ENCODE peak calls at places on chromosomes 5 and 9, in ten cellular contexts. Q is LNCaP clone FGC, T is IMR-90, P is GM23338, Y is brain microvascular endothelial cell, I is gastrocnemius medialis, K is HepG2, O is dorsolateral prefrontal cortex, S is NB4, X is SK-N-SH. B is an unnamed sample.

GRCh38 chr5:87188411-87188810 is 79.3 kb upstream of the RASA1 start:
- DNase-seq in Q (no peak), T (no peak), P (no peak), Y (no peak), I (no peak), K (no peak), O (no peak), S (no peak), X (no peak), B (no peak)

GRCh38 chr5:154440540-154440939 is 5.3 kb upstream of the SAP30L start:
- DNase-seq in Q (no peak), T (no peak), P (no peak), Y (no peak), I (no peak), K (no peak), O (no peak), S (no peak), X (no peak), B (no peak)

GRCh38 chr5:91642592-91642991 is 259.5 kb upstream of the ARRDC3 start:
- DNase-seq in Q (no peak), T (no peak), P (no peak), Y (no peak), I (no peak), K (no peak), O (no peak), S (no peak), X (no peak), B (no peak)

GRCh38 chr9:123763910-123764588 is 165.9 kb downstream of the DENND1A start:
- DNase-seq in Q (no peak), T (peak; percentile 84), P (no peak), Y (peak; percentile 61), I (no peak), K (no peak), O (no peak), S (no peak), X (no peak), B (no peak)

GRCh38 chr5:4523038-4523437 is 617.1 kb upstream of the ADAMTS16 start:
- DNase-seq in Q (no peak), T (no peak), P (no peak), Y (no peak), I (no peak), K (no peak), O (no peak), S (no peak), X (no peak), B (no peak)

GRCh38 chr5:68384936-68385594 is 169.5 kb downstream of the PIK3R1 start:
- DNase-seq in Q (no peak), T (no peak), P (no peak), Y (no peak), I (no peak), K (no peak), O (no peak), S (no peak), X (no peak), B (no peak)

GRCh38 chr5:108727154-108727638 is 20.5 kb upstream of the FER start:
- DNase-seq in Q (no peak), T (peak; percentile 24), P (peak; percentile 30), Y (no peak), I (peak; percentile 24), K (no peak), O (no peak), S (no peak), X (no peak), B (peak; percentile 60)

GRCh38 chr9:75152416-75152815 is 64.1 kb downstream of the OSTF1 start:
- DNase-seq in Q (no peak), T (peak; percentile 57), P (no peak), Y (no peak), I (no peak), K (no peak), O (no peak), S (no peak), X (no peak), B (no peak)

DNA sequence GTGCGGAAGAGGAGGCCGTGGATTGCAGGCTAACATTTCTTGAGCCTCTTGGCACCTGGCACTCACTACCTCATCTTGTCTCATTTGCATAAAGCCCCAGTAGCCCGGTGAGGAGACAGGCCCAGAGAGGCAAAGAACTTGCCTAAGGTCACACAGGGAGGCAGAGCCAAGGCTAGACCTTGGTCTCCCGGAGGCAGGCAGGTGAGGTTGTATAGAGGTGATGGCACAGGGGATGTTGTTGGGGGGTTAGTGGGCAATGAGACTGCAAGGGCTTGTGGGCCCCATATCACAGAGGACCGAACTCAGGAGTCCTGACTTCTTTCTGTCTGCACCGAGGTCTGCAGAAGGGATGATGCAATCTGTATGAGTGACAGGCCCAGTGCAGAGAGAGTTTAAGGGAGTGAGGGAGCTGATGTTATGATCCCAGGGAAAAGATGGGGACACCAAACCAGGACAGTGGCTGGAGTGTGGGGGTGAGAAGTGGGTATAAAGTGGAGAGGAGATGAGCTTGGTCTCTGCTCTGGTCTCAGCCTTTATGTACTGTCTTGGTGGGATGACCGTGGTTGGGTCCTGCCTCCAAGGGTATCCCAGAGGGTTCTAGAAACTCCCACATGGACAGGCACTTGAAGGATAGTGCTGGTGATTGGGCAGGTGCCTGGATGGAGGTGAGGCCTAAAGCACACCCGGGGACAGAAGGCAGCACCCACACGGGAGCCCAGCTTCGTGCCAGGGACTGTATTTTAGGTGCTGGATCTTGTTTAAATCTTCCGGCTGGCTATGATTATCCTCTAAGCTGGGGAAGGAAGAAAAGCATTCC is 21.8 kb downstream of the GSN start:
- DNase-seq in Q (no peak), T (no peak), P (no peak), Y (no peak), I (no peak), K (no peak), O (peak; percentile 32), S (peak; percentile 38), X (no peak), B (no peak)
- H3K4me3 ChIP-seq in Q (no peak overlapping the region), T (no peak overlapping the region), P (no peak overlapping the region), Y (no peak overlapping the region), I (no peak overlapping the region), K (peak overlapping the region; percentile 19), O (no peak overlapping the region), S (no peak overlapping the region), X (no peak overlapping the region), B (no peak overlapping the region)

DNA sequence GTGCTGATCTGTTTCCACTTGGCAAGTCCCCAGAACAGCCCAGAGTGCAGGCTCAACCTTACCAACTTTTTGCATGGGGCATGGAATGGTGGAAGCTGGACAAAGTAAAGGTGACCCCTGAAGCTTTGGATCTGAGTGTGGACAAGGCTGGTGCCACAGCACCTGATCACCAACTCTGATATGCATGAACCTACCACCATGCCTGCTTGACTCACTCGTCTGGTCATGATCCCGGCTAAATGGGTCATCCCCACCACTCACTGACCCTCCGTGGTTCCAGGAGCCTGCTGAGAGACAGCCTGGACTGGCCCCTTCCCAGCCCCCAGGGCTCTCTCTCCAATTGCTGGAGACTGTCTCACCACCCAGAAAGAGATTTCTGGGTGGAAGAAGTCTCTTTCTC is 14.4 kb upstream of the SLC22A4 start:
- DNase-seq in Q (no peak), T (no peak), P (no peak), Y (no peak), I (no peak), K (no peak), O (no peak), S (no peak), X (no peak), B (no peak)
- H3K4me3 ChIP-seq in Q (no peak overlapping the region), T (no peak overlapping the region), P (no peak overlapping the region), Y (no peak overlapping the region), I (no peak overlapping the region), K (no peak overlapping the region), O (no peak overlapping the region), S (no peak overlapping the region), X (no peak overlapping the region), B (no peak overlapping the region)

GRCh38 chr9:121073038-121073437 is 1.7 kb upstream of the CNTRL start:
- DNase-seq in Q (no peak), T (peak; percentile 47), P (no peak), Y (no peak), I (peak; percentile 61), K (no peak), O (no peak), S (peak; percentile 65), X (no peak), B (peak; percentile 34)

GRCh38 chr9:121074370-121075250 is at the start of gene CNTRL:
- DNase-seq in Q (no peak), T (peak; percentile 85), P (peak; percentile 96), Y (peak; percentile 83), I (peak; percentile 64), K (peak; percentile 71), O (peak; percentile 88), S (peak; percentile 97), X (peak; percentile 93), B (peak; percentile 89)

GRCh38 chr9:121075251-121076036 is 689 bp downstream of the CNTRL start:
- DNase-seq in Q (no peak), T (peak; percentile 8), P (peak; percentile 27), Y (no peak), I (no peak), K (no peak), O (no peak), S (peak; percentile 69), X (no peak), B (no peak)

GRCh38 chr9:121067655-121068054 is 7.1 kb upstream of the CNTRL start:
- DNase-seq in Q (no peak), T (no peak), P (no peak), Y (no peak), I (no peak), K (no peak), O (no peak), S (no peak), X (no peak), B (no peak)

DNA sequence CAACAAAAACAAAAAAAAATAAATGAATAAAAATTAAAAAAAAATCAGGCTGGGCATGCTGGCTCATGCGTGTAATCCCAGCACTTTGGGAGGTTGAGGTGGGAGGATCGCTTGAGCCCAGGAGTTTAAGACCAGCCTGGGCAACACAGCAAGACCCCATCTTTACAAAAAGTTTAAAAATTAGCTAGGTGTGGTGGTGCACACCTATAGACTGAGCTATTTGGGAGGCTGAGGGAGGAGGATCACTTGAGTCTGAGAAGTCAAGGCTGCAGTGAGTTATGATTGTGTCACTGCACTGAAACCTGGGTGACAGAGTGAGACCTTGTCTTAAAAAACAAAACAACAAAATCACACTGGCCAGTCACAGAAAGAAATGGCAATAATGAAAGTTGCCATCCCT is 3.4 kb upstream of the CNTRL start:
- DNase-seq in Q (no peak), T (no peak), P (no peak), Y (no peak), I (no peak), K (no peak), O (no peak), S (peak; percentile 33), X (no peak), B (no peak)
- H3K4me3 ChIP-seq in Q (peak overlapping the region; percentile 49), T (peak overlapping the region; percentile 69), P (no peak overlapping the region), Y (peak overlapping the region; percentile 49), I (peak overlapping the region; percentile 33), K (no peak overlapping the region), O (no peak overlapping the region), S (peak overlapping the region; percentile 62), X (no peak overlapping the region), B (peak overlapping the region; percentile 8)

DNA sequence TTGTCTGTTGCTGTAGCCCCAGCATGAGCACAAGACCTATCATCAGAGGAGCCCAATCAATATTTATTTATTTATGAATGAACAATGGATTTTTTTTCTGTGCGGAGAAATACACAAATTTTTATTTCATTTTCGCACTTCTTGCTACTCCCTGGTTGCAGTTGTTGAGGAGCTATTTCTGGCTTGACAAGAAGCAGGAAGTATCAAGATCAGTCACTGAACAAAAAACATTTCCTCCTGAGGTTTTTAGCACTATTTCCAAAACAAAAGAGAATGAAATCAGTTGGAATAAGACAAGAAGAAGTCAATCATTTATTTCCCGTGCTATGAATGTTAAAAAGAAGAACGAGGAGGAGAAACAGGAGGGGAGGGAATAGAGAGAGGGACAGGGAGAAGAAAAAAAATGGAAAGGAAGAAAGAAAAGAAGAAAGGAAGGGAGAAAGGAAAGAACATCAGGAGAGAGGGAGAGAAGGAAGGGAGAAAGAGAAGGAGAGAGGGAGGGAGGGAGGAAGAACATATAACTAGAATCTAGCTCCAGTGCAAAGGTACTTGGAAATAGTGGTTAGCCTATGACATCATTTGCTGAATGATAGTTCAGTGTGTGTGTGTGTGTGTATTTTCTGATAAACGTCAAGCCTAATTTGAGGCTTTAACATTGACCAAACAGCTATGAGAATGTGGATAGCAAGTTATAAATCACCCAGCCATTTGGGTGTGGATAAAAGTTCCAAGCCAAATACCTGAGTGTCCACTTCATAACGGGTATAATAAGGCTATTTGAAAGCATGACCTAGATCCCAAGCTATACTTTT is 586.0 kb downstream of the EBF1 start:
- DNase-seq in Q (no peak), T (no peak), P (no peak), Y (peak; percentile 11), I (no peak), K (no peak), O (no peak), S (no peak), X (no peak), B (no peak)
- H3K4me3 ChIP-seq in Q (no peak overlapping the region), T (no peak overlapping the region), P (no peak overlapping the region), Y (no peak overlapping the region), I (no peak overlapping the region), K (no peak overlapping the region), O (no peak overlapping the region), S (no peak overlapping the region), X (no peak overlapping the region), B (no peak overlapping the region)